ENCODE peak calls at places on chromosome 12, in eight cellular contexts. B is foreskin fibroblast; J is H4; G is activated gamma-delta T cell treated with anti-CD3 and anti-CD28 coated beads, Interleukin-2, amount 50 U/mL, for 16 hours; I is dorsolateral prefrontal cortex; E is IMR-90; C is COR-L47; F is activated T-helper 9 cell treated with anti-CD3 and anti-CD28 coated beads, Interleukin-2, amount 50 U/mL, for 16 hours. N is an unnamed sample.

GRCh38 chr12:56593909-56594621 is 36.1 kb downstream of the BAZ2A start:
- DNase-seq in J (peak), G (peak), C (peak), F (peak), I (peak), E (peak), B (peak), N (peak)

GRCh38 chr12:26787125-26787495 is 45.9 kb downstream of the ITPR2 start:
- DNase-seq in I (no peak), C (no peak), B (peak), F (no peak), J (peak), G (no peak), E (peak), N (peak)

GRCh38 chr12:116426391-116427136 is 132.6 kb upstream of the MAP1LC3B2 start:
- DNase-seq in C (no peak), B (peak), G (no peak), J (peak), F (no peak), E (peak), I (no peak), N (peak)

GRCh38 chr12:83016226-83016835 is 329.6 kb downstream of the TMTC2 start:
- DNase-seq in B (peak), F (no peak), C (no peak), G (no peak), J (peak), E (peak), I (peak), N (no peak)

GRCh38 chr12:6841139-6841515 is 402 bp downstream of the GNB3 start:
- DNase-seq in J (no peak), I (no peak), B (no peak), E (no peak), G (no peak), F (no peak), C (no peak), N (no peak)

GRCh38 chr12:76272292-76272691 is 75.9 kb downstream of the BBS10 start:
- DNase-seq in C (no peak), G (no peak), J (no peak), I (peak), F (no peak), E (no peak), B (no peak), N (no peak)

GRCh38 chr12:83031301-83031700 is 344.6 kb downstream of the TMTC2 start:
- DNase-seq in I (no peak), C (no peak), B (no peak), G (no peak), E (no peak), F (no peak), J (no peak), N (no peak)

GRCh38 chr12:55723516-55724225 is 3.5 kb downstream of the RDH5 start:
- DNase-seq in I (no peak), E (no peak), C (no peak), B (peak), F (no peak), G (no peak), J (no peak), N (no peak)

GRCh38 chr12:2616763-2617162 is 178.0 kb upstream of the FKBP4 start:
- DNase-seq in F (no peak), I (no peak), B (no peak), G (no peak), J (no peak), E (no peak), C (no peak), N (no peak)

GRCh38 chr12:42730286-42730685 is 140.7 kb upstream of the PRICKLE1 start:
- DNase-seq in E (peak), F (no peak), B (peak), C (no peak), G (no peak), I (no peak), J (peak), N (no peak)

GRCh38 chr12:44774815-44775411 is 101.2 kb downstream of the NELL2 start:
- DNase-seq in B (peak), J (no peak), F (peak), G (peak), I (no peak), E (peak), C (peak), N (peak)

GRCh38 chr12:109130297-109130696 is 13.9 kb downstream of the ACACB start:
- DNase-seq in G (no peak), J (no peak), F (no peak), B (no peak), C (no peak), E (no peak), I (no peak), N (no peak)

GRCh38 chr12:96255077-96255476 is 60.9 kb downstream of the ELK3 start:
- DNase-seq in I (no peak), B (peak), J (no peak), F (no peak), G (no peak), E (peak), C (no peak), N (no peak)

GRCh38 chr12:62586850-62587249 is 120.2 kb downstream of the MON2 start:
- DNase-seq in E (no peak), I (no peak), G (no peak), J (no peak), C (no peak), B (no peak), F (no peak), N (no peak)